ENCODE peak calls at places on chromosomes 16 and 17, in four cellular contexts. One of them, this sample, is unnamed.

GRCh38 chr17:15485045-15485444 is 17.6 kb upstream of the CDRT4 start:
- DNase-seq in AG10803: no peak
- DNase-seq in fibroblast of mammary gland: no peak
- DNase-seq in spleen: no peak
- DNase-seq in this sample: no peak

GRCh38 chr16:67936876-67937605 is 391 bp upstream of the PSMB10 start:
- DNase-seq in spleen: peak; percentile 60
- DNase-seq in fibroblast of mammary gland: no peak
- DNase-seq in AG10803: no peak
- DNase-seq in this sample: no peak

GRCh38 chr16:12907670-12908233 is 6.4 kb downstream of the SHISA9 start:
- DNase-seq in fibroblast of mammary gland: no peak
- DNase-seq in AG10803: no peak
- DNase-seq in spleen: no peak
- DNase-seq in this sample: no peak

GRCh38 chr16:3091551-3091950 is 7.5 kb downstream of the ZSCAN10 start:
- DNase-seq in spleen: peak; percentile 70
- DNase-seq in AG10803: no peak
- DNase-seq in fibroblast of mammary gland: no peak
- DNase-seq in this sample: no peak

GRCh38 chr17:78357177-78357586 is 2.7 kb downstream of the SOCS3 start:
- DNase-seq in spleen: no peak
- DNase-seq in fibroblast of mammary gland: peak; percentile 78
- DNase-seq in AG10803: peak; percentile 76
- DNase-seq in this sample: peak; percentile 23

GRCh38 chr17:61770043-61770442 is 93.3 kb downstream of the BRIP1 start:
- DNase-seq in spleen: no peak
- DNase-seq in fibroblast of mammary gland: no peak
- DNase-seq in AG10803: no peak
- DNase-seq in this sample: no peak

GRCh38 chr16:4390266-4391260 is 18.9 kb downstream of the VASN start:
- DNase-seq in fibroblast of mammary gland: no peak
- DNase-seq in spleen: no peak
- DNase-seq in AG10803: no peak
- DNase-seq in this sample: peak; percentile 9

GRCh38 chr17:66468241-66469087 is 166.1 kb downstream of the PRKCA start:
- DNase-seq in AG10803: peak; percentile 62
- DNase-seq in spleen: no peak
- DNase-seq in fibroblast of mammary gland: no peak
- DNase-seq in this sample: no peak

GRCh38 chr16:66919569-66920472 is 1.1 kb upstream of the CDH16 start:
- DNase-seq in spleen: no peak
- DNase-seq in fibroblast of mammary gland: no peak
- DNase-seq in AG10803: no peak
- DNase-seq in this sample: no peak

GRCh38 chr17:50337956-50338355 is 8.0 kb upstream of the XYLT2 start:
- DNase-seq in fibroblast of mammary gland: no peak
- DNase-seq in AG10803: no peak
- DNase-seq in spleen: no peak
- DNase-seq in this sample: no peak

GRCh38 chr16:46621006-46621629 is at the start of gene SHCBP1:
- DNase-seq in AG10803: peak; percentile 82
- DNase-seq in spleen: peak; percentile 94
- DNase-seq in fibroblast of mammary gland: peak; percentile 85
- DNase-seq in this sample: peak; percentile 88

GRCh38 chr17:51820252-51820651 is 338.3 kb downstream of the CA10 start:
- DNase-seq in AG10803: no peak
- DNase-seq in fibroblast of mammary gland: no peak
- DNase-seq in spleen: no peak
- DNase-seq in this sample: no peak

GRCh38 chr17:17693253-17693954 is 12.1 kb downstream of the RAI1 start:
- DNase-seq in spleen: peak; percentile 87
- DNase-seq in fibroblast of mammary gland: no peak
- DNase-seq in AG10803: no peak
- DNase-seq in this sample: peak; percentile 56

GRCh38 chr16:29714972-29715371 is 30.8 kb downstream of the C16orf54 start:
- DNase-seq in spleen: no peak
- DNase-seq in AG10803: no peak
- DNase-seq in fibroblast of mammary gland: no peak
- DNase-seq in this sample: no peak

GRCh38 chr16:4152267-4152666 is 36.0 kb upstream of the ADCY9 start:
- DNase-seq in AG10803: no peak
- DNase-seq in spleen: no peak
- DNase-seq in fibroblast of mammary gland: no peak
- DNase-seq in this sample: peak; percentile 18

GRCh38 chr17:50872710-50873424 is 6.7 kb upstream of the TOB1 start:
- DNase-seq in fibroblast of mammary gland: peak; percentile 90
- DNase-seq in spleen: no peak
- DNase-seq in AG10803: peak; percentile 89
- DNase-seq in this sample: no peak

GRCh38 chr17:8189041-8189710 is 804 bp downstream of the BORCS6 start:
- DNase-seq in fibroblast of mammary gland: no peak
- DNase-seq in spleen: peak; percentile 91
- DNase-seq in AG10803: peak; percentile 16
- DNase-seq in this sample: no peak

GRCh38 chr16:82979406-82980111 is 352.8 kb downstream of the CDH13 start:
- DNase-seq in spleen: no peak
- DNase-seq in AG10803: no peak
- DNase-seq in fibroblast of mammary gland: no peak
- DNase-seq in this sample: no peak

GRCh38 chr16:51540259-51540658 is 389.2 kb upstream of the SALL1 start:
- DNase-seq in spleen: no peak
- DNase-seq in AG10803: peak; percentile 52
- DNase-seq in fibroblast of mammary gland: peak; percentile 80
- DNase-seq in this sample: no peak

GRCh38 chr17:77233635-77234334 is 93.0 kb downstream of the SEC14L1 start:
- DNase-seq in AG10803: peak; percentile 55
- DNase-seq in fibroblast of mammary gland: peak; percentile 94
- DNase-seq in spleen: no peak
- DNase-seq in this sample: no peak

GRCh38 chr16:671353-672131 is 3.6 kb downstream of the RHOT2 start:
- DNase-seq in fibroblast of mammary gland: no peak
- DNase-seq in AG10803: no peak
- DNase-seq in spleen: no peak
- DNase-seq in this sample: no peak

GRCh38 chr16:10100829-10101228 is 81.4 kb downstream of the GRIN2A start:
- DNase-seq in AG10803: no peak
- DNase-seq in spleen: no peak
- DNase-seq in fibroblast of mammary gland: no peak
- DNase-seq in this sample: no peak

GRCh38 chr16:87235810-87236515 is 81.2 kb downstream of the C16orf95 start:
- DNase-seq in fibroblast of mammary gland: no peak
- DNase-seq in spleen: no peak
- DNase-seq in AG10803: no peak
- DNase-seq in this sample: peak; percentile 26

GRCh38 chr16:87231911-87232310 is 85.3 kb downstream of the C16orf95 start:
- DNase-seq in AG10803: no peak
- DNase-seq in spleen: no peak
- DNase-seq in fibroblast of mammary gland: no peak
- DNase-seq in this sample: no peak

GRCh38 chr16:87234601-87235000 is 82.6 kb downstream of the C16orf95 start:
- DNase-seq in fibroblast of mammary gland: no peak
- DNase-seq in spleen: no peak
- DNase-seq in AG10803: no peak
- DNase-seq in this sample: no peak

GRCh38 chr16:87231295-87231694 is 85.9 kb downstream of the C16orf95 start:
- DNase-seq in AG10803: no peak
- DNase-seq in spleen: no peak
- DNase-seq in fibroblast of mammary gland: no peak
- DNase-seq in this sample: no peak

DNA sequence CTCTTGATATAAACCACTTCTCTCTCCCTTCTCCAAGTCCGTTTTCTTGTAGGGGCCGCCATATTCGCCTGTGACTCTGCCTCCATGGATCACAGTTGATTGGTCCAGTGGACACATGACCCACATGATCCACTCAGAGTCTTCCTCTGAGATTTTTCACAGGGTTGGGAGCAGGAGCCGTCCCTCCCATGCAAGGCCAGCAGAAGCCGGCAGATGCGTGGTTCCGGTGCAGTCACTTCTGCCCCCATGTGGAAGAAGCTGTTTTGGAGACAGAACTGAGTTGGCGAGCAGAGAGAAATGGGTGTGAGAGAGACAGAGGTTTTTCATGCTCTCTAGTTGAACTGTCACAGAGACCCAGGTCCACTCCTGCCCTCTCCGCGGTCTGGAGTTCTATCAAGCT is 83.3 kb downstream of the C16orf95 start:
- DNase-seq in spleen: no peak
- DNase-seq in AG10803: peak; percentile 51
- DNase-seq in fibroblast of mammary gland: peak; percentile 58
- DNase-seq in this sample: no peak
- TF ChIP-seq CTCF in spleen: no peak
- TF ChIP-seq CTCF in AG10803: peak; percentile 54
- TF ChIP-seq CTCF in fibroblast of mammary gland: peak; percentile 47
- TF ChIP-seq CTCF in this sample: peak; percentile 22

DNA sequence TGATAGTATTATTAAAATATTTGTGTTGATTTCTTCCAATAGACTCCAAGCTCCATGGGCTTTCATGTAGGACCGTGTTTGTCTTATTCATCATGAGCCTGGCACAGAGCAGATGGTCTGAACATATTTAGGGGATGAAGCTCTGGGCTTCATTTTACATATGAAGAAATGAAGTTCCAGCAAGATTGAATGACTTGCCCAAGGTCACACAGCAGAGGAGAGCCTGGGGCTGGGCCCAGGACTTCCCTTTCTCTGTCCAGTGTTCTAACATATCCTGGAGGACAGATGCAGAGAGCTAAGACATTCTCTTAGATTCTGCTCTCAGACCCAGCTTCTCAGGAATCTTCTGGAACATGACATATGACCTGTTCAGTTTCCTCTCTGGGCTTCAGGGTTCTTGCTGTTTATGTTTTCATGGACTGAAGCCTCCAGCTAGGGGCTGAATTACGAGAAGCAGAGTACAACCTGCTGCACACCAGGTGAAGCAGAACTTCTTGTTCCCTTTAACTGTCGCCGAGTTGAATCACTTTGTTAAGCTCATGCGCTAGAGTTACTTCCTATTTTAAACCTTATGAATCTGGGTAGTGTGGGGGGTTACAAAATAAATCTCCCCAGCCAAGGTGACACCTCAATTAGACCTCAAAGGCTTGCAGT is 53.6 kb downstream of the GPRC5B start:
- DNase-seq in fibroblast of mammary gland: no peak
- DNase-seq in AG10803: no peak
- DNase-seq in spleen: no peak
- DNase-seq in this sample: no peak
- TF ChIP-seq CTCF in fibroblast of mammary gland: no peak
- TF ChIP-seq CTCF in AG10803: no peak
- TF ChIP-seq CTCF in spleen: no peak
- TF ChIP-seq CTCF in this sample: no peak

GRCh38 chr16:19062706-19063105 is 4.7 kb upstream of the COQ7 start:
- DNase-seq in spleen: no peak
- DNase-seq in fibroblast of mammary gland: no peak
- DNase-seq in AG10803: no peak
- DNase-seq in this sample: no peak
- TF ChIP-seq CTCF in spleen: no peak
- TF ChIP-seq CTCF in fibroblast of mammary gland: no peak
- TF ChIP-seq CTCF in AG10803: no peak
- TF ChIP-seq CTCF in this sample: no peak

DNA sequence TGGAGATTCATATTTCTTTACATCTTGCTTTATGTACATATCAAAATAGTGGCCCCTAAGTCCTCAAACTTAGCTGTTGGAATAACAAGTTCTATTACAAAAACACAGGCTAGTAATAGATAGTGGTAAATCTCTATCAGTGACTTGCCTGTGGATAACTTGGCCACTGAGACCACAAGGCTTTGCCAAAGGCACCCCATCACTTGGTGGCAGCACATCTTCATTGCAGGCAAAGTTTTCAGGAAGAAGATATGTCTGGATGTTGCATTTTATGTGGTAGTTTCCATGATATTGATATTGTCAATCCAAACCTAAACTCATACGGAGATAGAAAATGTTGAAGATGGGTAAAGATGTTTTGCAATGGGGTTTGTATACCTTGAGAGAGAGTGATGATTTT is 58.5 kb downstream of the KNOP1 start:
- DNase-seq in fibroblast of mammary gland: no peak
- DNase-seq in spleen: no peak
- DNase-seq in AG10803: no peak
- DNase-seq in this sample: no peak
- TF ChIP-seq CTCF in fibroblast of mammary gland: no peak
- TF ChIP-seq CTCF in spleen: no peak
- TF ChIP-seq CTCF in AG10803: peak; percentile 26
- TF ChIP-seq CTCF in this sample: no peak

GRCh38 chr17:73478768-73479424 is 165.3 kb downstream of the SDK2 start:
- DNase-seq in spleen: peak; percentile 59
- DNase-seq in fibroblast of mammary gland: no peak
- DNase-seq in AG10803: no peak
- DNase-seq in this sample: no peak
- TF ChIP-seq CTCF in spleen: peak; percentile 12
- TF ChIP-seq CTCF in fibroblast of mammary gland: no peak
- TF ChIP-seq CTCF in AG10803: no peak
- TF ChIP-seq CTCF in this sample: peak; percentile 17

GRCh38 chr16:57828272-57829161 is 26.2 kb upstream of the KIFC3 start:
- DNase-seq in spleen: peak; percentile 49
- DNase-seq in fibroblast of mammary gland: no peak
- DNase-seq in AG10803: no peak
- DNase-seq in this sample: no peak
- TF ChIP-seq CTCF in spleen: no peak
- TF ChIP-seq CTCF in fibroblast of mammary gland: no peak
- TF ChIP-seq CTCF in AG10803: no peak
- TF ChIP-seq CTCF in this sample: no peak